ENCODE peak calls at places on chromosomes 11 and 22, in six cellular contexts. V is HepG2, B is HCT116, A is K562, O is GM12878, N is H1. C is an unnamed sample.

GRCh38 chr11:839875-840617 is 2.3 kb downstream of the POLR2L start:
- DNase-seq in V (no peak), B (no peak), A (no peak), O (no peak), N (no peak), C (no peak)

GRCh38 chr22:40441761-40442364 is 71.5 kb downstream of the SGSM3 start:
- DNase-seq in V (no peak), B (no peak), A (no peak), O (no peak), N (no peak), C (no peak)

GRCh38 chr11:80562726-80563125 is 1121.9 kb upstream of the TENM4 start:
- DNase-seq in V (no peak), B (no peak), A (no peak), O (no peak), N (no peak), C (no peak)

GRCh38 chr11:12287009-12287373 is 90.4 kb upstream of the PARVA start:
- DNase-seq in V (peak), B (peak), A (no peak), O (no peak), N (no peak), C (no peak)

GRCh38 chr11:99505319-99505718 is 484.6 kb downstream of the CNTN5 start:
- DNase-seq in V (no peak), B (no peak), A (no peak), O (no peak), N (no peak), C (no peak)

GRCh38 chr22:20995329-20996030 is 6.4 kb downstream of the THAP7 start:
- DNase-seq in V (no peak), B (no peak), A (no peak), O (no peak), N (no peak), C (no peak)

GRCh38 chr11:12272821-12273617 is 104.4 kb upstream of the PARVA start:
- DNase-seq in V (peak), B (no peak), A (no peak), O (no peak), N (no peak), C (no peak)

GRCh38 chr11:70912226-70912840 is 340.0 kb downstream of the SHANK2 start:
- DNase-seq in V (no peak), B (no peak), A (no peak), O (no peak), N (no peak), C (no peak)

GRCh38 chr11:47917643-47918369 is 62.6 kb upstream of the PTPRJ start:
- DNase-seq in V (peak), B (peak), A (peak), O (no peak), N (no peak), C (peak)

GRCh38 chr11:69638941-69639681 is 1.8 kb upstream of the CCND1 start:
- DNase-seq in V (peak), B (peak), A (peak), O (no peak), N (peak), C (peak)

GRCh38 chr11:8387693-8388092 is 124.0 kb upstream of the LMO1 start:
- DNase-seq in V (no peak), B (no peak), A (no peak), O (no peak), N (no peak), C (no peak)

GRCh38 chr22:48644108-48644507 is 1183.6 kb downstream of the BRD1 start:
- DNase-seq in V (peak), B (no peak), A (no peak), O (no peak), N (no peak), C (no peak)

GRCh38 chr11:94802501-94802900 is 34.3 kb downstream of the AMOTL1 start:
- DNase-seq in V (no peak), B (no peak), A (no peak), O (no peak), N (no peak), C (no peak)
- TF ChIP-seq ATF3 in V (no peak), B (no peak), A (no peak), O (no peak), N (no peak), C (no peak)

DNA sequence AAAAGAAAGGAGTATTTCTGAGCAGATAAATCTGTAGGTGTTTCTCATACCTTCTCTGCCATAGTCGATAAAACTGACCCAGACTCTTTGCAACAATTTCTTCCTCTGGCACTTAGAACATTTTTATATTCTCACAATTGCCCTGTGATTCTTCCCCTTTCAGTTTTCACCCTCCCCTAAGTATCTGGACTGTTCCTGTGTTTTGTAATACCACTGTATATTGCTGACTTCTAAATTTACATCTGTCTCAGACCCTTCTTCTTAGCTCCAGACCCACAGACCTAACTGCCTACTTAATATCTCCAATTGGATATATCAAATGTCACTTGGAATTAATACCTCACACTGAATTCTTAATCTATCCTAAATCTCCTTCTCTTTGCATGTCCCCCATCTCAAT is 133.4 kb upstream of the DDI1 start:
- DNase-seq in V (no peak), B (no peak), A (no peak), O (no peak), N (no peak), C (no peak)
- TF ChIP-seq ATF3 in V (no peak), B (no peak), A (no peak), O (no peak), N (no peak), C (no peak)

DNA sequence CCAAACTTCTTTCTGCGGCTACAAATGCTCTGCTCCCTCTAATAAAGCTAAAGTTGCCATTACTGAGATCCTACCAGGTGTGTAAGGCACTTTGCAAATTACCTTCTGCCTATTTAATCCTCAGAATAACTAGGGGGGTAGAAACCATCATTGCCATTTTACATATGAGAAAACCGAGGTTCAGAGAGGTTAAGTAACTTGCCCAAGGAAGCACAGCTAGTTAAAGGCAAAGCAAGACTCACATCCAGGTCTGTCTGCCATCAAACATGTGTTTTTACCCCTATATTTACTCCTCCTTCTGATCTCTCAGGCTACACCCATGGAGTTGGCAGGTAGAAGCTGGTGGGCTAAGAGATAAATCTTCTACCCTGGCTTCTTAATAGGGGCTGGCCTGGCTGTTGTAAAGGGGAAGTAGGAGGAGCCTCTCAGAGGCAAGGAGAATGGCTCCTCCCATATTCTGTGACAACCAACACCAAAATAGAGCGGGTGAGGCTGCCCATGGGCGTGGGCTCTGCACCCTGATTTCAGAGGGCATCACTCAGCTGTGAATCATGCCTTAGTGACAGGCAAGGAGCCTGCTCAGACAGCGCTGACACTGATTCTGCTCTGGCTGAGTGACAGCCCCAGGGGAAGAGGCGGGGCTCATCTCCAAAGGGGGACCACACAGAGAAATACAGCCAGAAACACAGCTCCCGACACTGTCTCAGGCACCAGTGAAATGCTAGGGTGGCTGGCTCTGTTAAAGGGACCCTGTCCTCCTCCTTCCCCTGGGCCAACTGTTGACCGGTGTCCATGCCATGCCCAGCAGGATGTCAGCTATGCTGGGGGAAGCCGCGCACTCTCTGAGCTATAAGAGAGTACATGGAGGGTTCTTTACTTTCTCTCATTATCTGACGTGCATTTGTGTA is 106.8 kb downstream of the ABTB2 start:
- DNase-seq in V (no peak), B (peak), A (peak), O (no peak), N (no peak), C (peak)
- TF ChIP-seq ATF3 in V (no peak), B (no peak), A (no peak), O (no peak), N (no peak), C (no peak)

GRCh38 chr22:30705710-30706651 is 11.3 kb downstream of the OSBP2 start:
- DNase-seq in V (peak), B (peak), A (no peak), O (peak), N (no peak), C (no peak)
- TF ChIP-seq ATF3 in V (no peak), B (no peak), A (no peak), O (no peak), N (no peak), C (no peak)

DNA sequence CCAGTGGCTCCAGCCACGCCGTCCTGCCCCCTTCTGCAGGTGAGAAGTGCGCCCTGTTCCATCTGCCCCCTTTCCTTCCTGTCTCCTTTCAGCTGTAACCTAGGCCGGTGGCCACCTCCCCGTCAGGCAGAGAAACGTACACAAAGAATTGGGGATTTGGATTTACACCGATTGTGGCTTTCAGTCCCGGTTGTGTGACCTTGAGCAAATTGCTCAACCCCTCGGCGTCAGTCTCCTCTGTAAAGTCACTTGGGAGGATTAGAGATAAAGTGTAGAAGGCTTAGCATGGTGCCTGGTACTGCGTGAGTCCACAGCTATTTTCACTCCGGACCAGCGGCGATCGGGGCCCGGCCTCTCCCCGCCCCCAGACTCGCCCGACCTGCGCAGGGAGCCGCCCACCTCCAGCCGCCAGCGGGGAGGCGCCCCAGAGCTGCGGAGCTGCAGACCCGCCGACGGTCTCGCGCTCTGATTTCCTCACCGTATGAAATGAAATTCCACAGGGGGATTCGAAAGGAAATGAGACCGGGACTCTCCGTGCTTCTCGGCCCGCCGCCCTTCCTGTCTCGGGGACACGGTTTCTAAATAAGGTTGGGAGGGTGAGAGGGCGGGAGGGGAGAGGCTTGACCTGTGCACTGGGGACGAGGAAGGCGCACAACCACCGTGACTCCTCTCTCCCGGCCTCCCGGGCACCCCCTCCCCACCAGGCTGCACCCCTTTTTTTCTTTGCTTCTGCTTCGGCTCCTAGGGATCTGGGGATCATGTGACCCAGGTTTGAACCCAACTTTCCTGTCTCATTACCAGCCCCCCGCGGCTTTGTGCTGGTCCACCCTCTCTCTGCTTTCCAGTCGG is 703 bp upstream of the FZD4 start:
- DNase-seq in V (peak), B (peak), A (peak), O (peak), N (no peak), C (peak)
- TF ChIP-seq ATF3 in V (no peak), B (no peak), A (no peak), O (no peak), N (no peak), C (no peak)

DNA sequence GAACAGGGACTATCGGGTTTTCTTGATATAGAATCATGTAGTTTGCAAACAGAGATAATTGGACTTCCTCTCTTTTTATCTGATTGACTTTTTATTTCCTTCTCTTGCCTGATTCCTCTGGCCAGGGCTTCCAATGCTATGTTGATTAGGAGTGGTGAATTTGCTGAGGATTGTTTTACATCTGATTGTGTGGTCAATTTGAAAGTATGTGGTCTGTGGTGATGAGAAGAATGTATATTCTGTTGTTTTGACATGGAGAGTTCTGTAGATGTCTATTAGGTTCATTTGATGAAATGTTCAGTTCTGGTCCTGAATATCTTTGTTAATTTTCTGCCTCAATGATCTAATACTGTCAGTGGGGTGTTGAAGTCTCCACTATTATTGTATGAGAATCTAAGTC is 713.2 kb upstream of the CCDC179 start:
- DNase-seq in V (no peak), B (no peak), A (no peak), O (no peak), N (no peak), C (no peak)
- TF ChIP-seq ATF3 in V (no peak), B (no peak), A (no peak), O (no peak), N (no peak), C (no peak)

GRCh38 chr11:129458756-129459535 is 83.3 kb downstream of the BARX2 start:
- DNase-seq in V (no peak), B (no peak), A (no peak), O (no peak), N (no peak), C (no peak)
- TF ChIP-seq ATF3 in V (no peak), B (no peak), A (no peak), O (no peak), N (no peak), C (no peak)